ENCODE peak calls at places on chromosomes 7 and 10, in six cellular contexts. N is IMR-90, W is mesendoderm, I is neuronal stem cell, M is mesenchymal stem cell, O is H9. Z is an unnamed sample. For H3K79me1, the result is how much of the 10 kb centered on the place peaks cover.

GRCh38 chr7:55569797-55570196 is 2.5 kb downstream of the VOPP1 start:
- DNase-seq in O (peak), I (no peak), N (no peak), W (peak), M (no peak), Z (no peak)

GRCh38 chr10:10499839-10500238 is 517.8 kb upstream of the CELF2 start:
- DNase-seq in W (no peak), I (no peak), O (no peak), M (peak), N (peak), Z (no peak)

GRCh38 chr10:128053356-128053755 is 72.9 kb downstream of the MKI67 start:
- DNase-seq in O (no peak), W (no peak), N (no peak), I (no peak), M (no peak), Z (no peak)

GRCh38 chr7:55556492-55556891 is 15.8 kb downstream of the VOPP1 start:
- DNase-seq in M (no peak), O (no peak), N (no peak), I (no peak), W (no peak), Z (no peak)

GRCh38 chr7:117007285-117007684 is 54.0 kb downstream of the ST7 start:
- DNase-seq in I (no peak), O (no peak), M (no peak), W (no peak), N (no peak), Z (no peak)

GRCh38 chr7:19117870-19118608 is 603 bp upstream of the TWIST1 start:
- DNase-seq in I (no peak), W (peak), O (peak), N (peak), M (peak), Z (no peak)

GRCh38 chr7:107666804-107667203 is 6.2 kb downstream of the SLC26A4 start:
- DNase-seq in N (no peak), M (no peak), O (no peak), I (no peak), W (no peak), Z (no peak)

GRCh38 chr7:151487246-151487645 is 32.4 kb downstream of the RHEB start:
- DNase-seq in M (no peak), W (no peak), N (peak), I (no peak), O (no peak), Z (no peak)

GRCh38 chr7:77217474-77218185 is 18.0 kb upstream of the FGL2 start:
- DNase-seq in O (no peak), I (no peak), W (no peak), N (peak), M (no peak), Z (no peak)

GRCh38 chr7:113087278-113087998 is 811 bp upstream of the GPR85 start:
- DNase-seq in I (no peak), N (peak), W (peak), O (no peak), M (peak), Z (peak)

GRCh38 chr7:50652400-50653115 is 87.4 kb upstream of the DDC start:
- DNase-seq in I (no peak), M (no peak), O (no peak), N (no peak), W (no peak), Z (no peak)

GRCh38 chr7:71976670-71977069 is 435.5 kb downstream of the CALN1 start:
- DNase-seq in M (no peak), I (no peak), O (no peak), W (no peak), N (no peak), Z (no peak)

GRCh38 chr7:50739744-50740455 is 42.8 kb downstream of the GRB10 start:
- DNase-seq in N (no peak), W (peak), O (no peak), I (no peak), M (no peak), Z (no peak)

GRCh38 chr10:4514445-4515108 is 311.4 kb upstream of the AKR1E2 start:
- DNase-seq in W (no peak), N (no peak), M (no peak), I (no peak), O (no peak), Z (peak)

GRCh38 chr10:82394122-82394521 is 519.1 kb downstream of the NRG3 start:
- DNase-seq in I (no peak), W (no peak), O (no peak), N (no peak), M (no peak), Z (no peak)

GRCh38 chr7:43850348-43851116 is 18.8 kb downstream of the MRPS24 start:
- DNase-seq in M (no peak), W (no peak), I (no peak), O (no peak), N (no peak), Z (no peak)

DNA sequence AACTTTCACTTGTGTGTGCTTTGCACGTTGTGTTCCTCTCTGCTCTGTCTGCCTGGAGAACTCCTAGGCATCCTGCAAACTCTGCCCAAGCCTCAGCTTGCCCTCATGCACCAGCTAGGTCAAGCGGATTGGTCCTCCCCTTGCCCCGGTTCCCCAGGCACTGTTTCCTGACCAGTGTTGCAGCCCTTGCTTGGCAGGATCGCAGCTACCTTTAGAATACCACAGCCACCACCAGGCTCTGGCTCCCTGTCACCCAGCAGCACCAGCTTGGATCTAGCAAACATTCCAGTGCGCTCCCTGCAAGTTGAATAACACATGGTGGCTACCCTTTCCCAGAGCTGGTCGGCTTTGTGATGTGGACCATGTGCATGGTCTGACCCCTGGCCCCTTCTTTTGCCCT is 19.0 kb downstream of the ZMIZ1 start:
- DNase-seq in O (no peak), N (no peak), I (no peak), M (no peak), W (no peak), Z (no peak)
- H3K79me1 ChIP-seq in O (under half), N (under half), I (under half), M (under half), W (half or more), Z (under half)

DNA sequence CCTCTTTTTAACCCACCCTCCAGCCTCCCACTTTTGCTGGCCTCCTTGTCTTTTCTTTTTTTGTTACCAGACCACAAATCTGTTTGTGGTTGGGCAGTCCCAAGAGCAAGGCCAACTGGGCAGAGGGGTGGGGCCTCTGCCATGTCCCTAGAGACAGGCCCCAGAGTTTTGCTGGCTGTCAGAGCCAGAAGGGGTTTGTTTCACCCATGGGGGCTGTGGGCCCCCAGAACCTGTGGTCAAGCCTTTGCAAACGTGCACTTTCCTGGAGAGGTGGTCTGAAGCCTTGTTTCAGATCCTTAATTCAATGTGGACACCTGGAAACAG is 10.3 kb downstream of the ZMIZ1 start:
- DNase-seq in W (no peak), O (no peak), M (peak), N (no peak), I (no peak), Z (no peak)
- H3K79me1 ChIP-seq in W (half or more), O (under half), M (under half), N (under half), I (under half), Z (under half)

GRCh38 chr10:79078367-79079073 is 9.8 kb downstream of the ZMIZ1 start:
- DNase-seq in W (no peak), N (no peak), I (no peak), M (no peak), O (no peak), Z (no peak)
- H3K79me1 ChIP-seq in W (under half), N (under half), I (under half), M (under half), O (under half), Z (under half)

GRCh38 chr7:95737828-95738505 is 34.4 kb upstream of the DYNC1I1 start:
- DNase-seq in N (no peak), I (no peak), O (no peak), M (no peak), W (no peak), Z (no peak)
- H3K79me1 ChIP-seq in N (under half), I (under half), O (under half), M (under half), W (under half), Z (under half)

GRCh38 chr10:79105164-79105739 is 36.5 kb downstream of the ZMIZ1 start:
- DNase-seq in W (no peak), O (no peak), I (no peak), M (no peak), N (no peak), Z (no peak)
- H3K79me1 ChIP-seq in W (half or more), O (under half), I (under half), M (under half), N (under half), Z (under half)

DNA sequence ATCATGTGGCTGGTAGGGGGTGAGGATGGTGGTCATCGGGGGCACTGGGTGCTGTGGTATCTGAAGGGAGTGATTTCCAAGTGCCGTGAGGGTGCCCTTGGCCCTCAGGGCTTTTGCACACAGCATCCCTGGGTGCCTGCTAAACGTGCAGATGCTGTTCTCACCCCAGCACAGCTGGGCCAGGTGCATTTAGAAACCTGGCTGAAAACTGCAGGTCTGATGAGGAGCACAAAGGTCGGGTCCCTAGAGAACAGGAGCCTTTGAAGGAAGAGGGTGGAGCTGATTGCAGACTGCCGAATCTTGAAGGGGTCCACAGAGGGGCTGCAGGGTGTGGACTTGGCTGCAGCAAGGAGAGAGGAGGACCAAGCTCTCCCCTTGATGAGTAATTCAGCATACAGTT is 32.0 kb downstream of the ZMIZ1 start:
- DNase-seq in N (no peak), O (no peak), W (no peak), M (no peak), I (no peak), Z (no peak)
- H3K79me1 ChIP-seq in N (under half), O (under half), W (half or more), M (under half), I (under half), Z (under half)

GRCh38 chr10:79106651-79107050 is 37.9 kb downstream of the ZMIZ1 start:
- DNase-seq in O (no peak), M (no peak), I (no peak), W (no peak), N (no peak), Z (no peak)
- H3K79me1 ChIP-seq in O (under half), M (under half), I (under half), W (half or more), N (under half), Z (under half)

GRCh38 chr10:79104264-79104954 is 35.6 kb downstream of the ZMIZ1 start:
- DNase-seq in O (no peak), W (no peak), I (no peak), N (peak), M (no peak), Z (no peak)

GRCh38 chr10:79102056-79102874 is 33.5 kb downstream of the ZMIZ1 start:
- DNase-seq in W (peak), I (no peak), M (peak), N (peak), O (no peak), Z (no peak)

GRCh38 chr10:79101560-79101971 is 32.8 kb downstream of the ZMIZ1 start:
- DNase-seq in I (no peak), O (no peak), N (no peak), M (no peak), W (no peak), Z (no peak)

GRCh38 chr10:79103585-79103984 is 34.8 kb downstream of the ZMIZ1 start:
- DNase-seq in W (no peak), N (no peak), M (no peak), I (no peak), O (no peak), Z (no peak)

DNA sequence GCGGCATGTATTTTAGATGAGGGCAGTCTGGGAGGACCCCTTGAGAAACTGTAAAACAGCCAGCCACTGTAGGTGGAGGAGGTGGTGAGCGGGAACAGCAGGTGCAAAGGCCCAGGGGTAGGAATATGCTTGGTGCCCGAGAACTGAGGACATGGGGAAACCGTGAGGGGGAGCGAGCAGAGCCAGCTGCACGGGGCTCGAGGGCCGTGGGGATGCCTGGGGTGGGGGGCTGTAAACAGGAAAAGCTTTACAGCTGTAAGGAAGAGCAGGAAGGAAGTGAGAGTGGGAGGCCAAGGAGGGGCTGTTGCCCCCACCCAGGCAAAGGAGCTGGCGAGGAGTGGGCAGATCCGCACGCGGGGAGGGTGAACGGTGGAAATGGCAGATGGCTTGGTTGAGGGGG is 34.3 kb downstream of the ZMIZ1 start:
- DNase-seq in W (no peak), M (no peak), N (no peak), O (no peak), I (no peak), Z (no peak)
- H3K79me1 ChIP-seq in W (half or more), M (under half), N (under half), O (under half), I (under half), Z (under half)

GRCh38 chr10:105681051-105681450 is 1040.0 kb downstream of the SORCS3 start:
- DNase-seq in W (no peak), N (no peak), I (no peak), O (no peak), M (no peak), Z (peak)
- H3K79me1 ChIP-seq in W (under half), N (under half), I (under half), O (under half), M (under half), Z (under half)

GRCh38 chr10:28619465-28619864 is 57.9 kb upstream of the BAMBI start:
- DNase-seq in W (no peak), N (no peak), I (no peak), M (no peak), O (no peak), Z (no peak)
- H3K79me1 ChIP-seq in W (under half), N (under half), I (under half), M (under half), O (under half), Z (under half)